ENCODE peak calls at places on chromosome 2, in seven cellular contexts. One of them, this sample, is unnamed.

GRCh38 chr2:118914721-118915453 is 27.1 kb upstream of the MARCO start:
- DNase-seq in ureter: no peak
- DNase-seq in stimulated activated CD4-positive, alpha-beta T cell treated with anti-CD3 and anti-CD28 coated beads, TNF-alpha, amount 100 ng/mL, for 48 hours: no peak
- DNase-seq in Right ventricle myocardium superior: no peak
- DNase-seq in activated CD8-positive, alpha-beta memory T cell treated with anti-CD3 and anti-CD28 coated beads for 48 hours: no peak
- DNase-seq in GM12864: no peak
- DNase-seq in KBM-7: no peak
- DNase-seq in this sample: no peak

GRCh38 chr2:137172162-137172561 is 406.8 kb downstream of the THSD7B start:
- DNase-seq in Right ventricle myocardium superior: no peak
- DNase-seq in KBM-7: no peak
- DNase-seq in stimulated activated CD4-positive, alpha-beta T cell treated with anti-CD3 and anti-CD28 coated beads, TNF-alpha, amount 100 ng/mL, for 48 hours: no peak
- DNase-seq in GM12864: no peak
- DNase-seq in activated CD8-positive, alpha-beta memory T cell treated with anti-CD3 and anti-CD28 coated beads for 48 hours: no peak
- DNase-seq in ureter: no peak
- DNase-seq in this sample: no peak

GRCh38 chr2:61177727-61178549 is 15.9 kb downstream of the C2orf74 start:
- DNase-seq in ureter: peak
- DNase-seq in GM12864: no peak
- DNase-seq in activated CD8-positive, alpha-beta memory T cell treated with anti-CD3 and anti-CD28 coated beads for 48 hours: no peak
- DNase-seq in Right ventricle myocardium superior: peak
- DNase-seq in KBM-7: peak
- DNase-seq in stimulated activated CD4-positive, alpha-beta T cell treated with anti-CD3 and anti-CD28 coated beads, TNF-alpha, amount 100 ng/mL, for 48 hours: peak
- DNase-seq in this sample: peak

GRCh38 chr2:96261328-96262003 is 4.3 kb downstream of the TMEM127 start:
- DNase-seq in activated CD8-positive, alpha-beta memory T cell treated with anti-CD3 and anti-CD28 coated beads for 48 hours: no peak
- DNase-seq in GM12864: no peak
- DNase-seq in Right ventricle myocardium superior: no peak
- DNase-seq in KBM-7: no peak
- DNase-seq in ureter: no peak
- DNase-seq in stimulated activated CD4-positive, alpha-beta T cell treated with anti-CD3 and anti-CD28 coated beads, TNF-alpha, amount 100 ng/mL, for 48 hours: no peak
- DNase-seq in this sample: no peak

GRCh38 chr2:38581193-38582147 is 21.3 kb downstream of the HNRNPLL start:
- DNase-seq in Right ventricle myocardium superior: peak
- DNase-seq in GM12864: peak
- DNase-seq in ureter: no peak
- DNase-seq in activated CD8-positive, alpha-beta memory T cell treated with anti-CD3 and anti-CD28 coated beads for 48 hours: no peak
- DNase-seq in KBM-7: peak
- DNase-seq in stimulated activated CD4-positive, alpha-beta T cell treated with anti-CD3 and anti-CD28 coated beads, TNF-alpha, amount 100 ng/mL, for 48 hours: peak
- DNase-seq in this sample: peak

GRCh38 chr2:234673501-234673900 is 176.6 kb upstream of the ARL4C start:
- DNase-seq in Right ventricle myocardium superior: no peak
- DNase-seq in KBM-7: no peak
- DNase-seq in activated CD8-positive, alpha-beta memory T cell treated with anti-CD3 and anti-CD28 coated beads for 48 hours: no peak
- DNase-seq in GM12864: no peak
- DNase-seq in ureter: no peak
- DNase-seq in stimulated activated CD4-positive, alpha-beta T cell treated with anti-CD3 and anti-CD28 coated beads, TNF-alpha, amount 100 ng/mL, for 48 hours: no peak
- DNase-seq in this sample: no peak

GRCh38 chr2:132752421-132753206 is 82.6 kb upstream of the LYPD1 start:
- DNase-seq in activated CD8-positive, alpha-beta memory T cell treated with anti-CD3 and anti-CD28 coated beads for 48 hours: no peak
- DNase-seq in GM12864: no peak
- DNase-seq in Right ventricle myocardium superior: no peak
- DNase-seq in ureter: no peak
- DNase-seq in stimulated activated CD4-positive, alpha-beta T cell treated with anti-CD3 and anti-CD28 coated beads, TNF-alpha, amount 100 ng/mL, for 48 hours: no peak
- DNase-seq in KBM-7: no peak
- DNase-seq in this sample: no peak

GRCh38 chr2:231571810-231572209 is 20.9 kb upstream of the TEX44 start:
- DNase-seq in Right ventricle myocardium superior: no peak
- DNase-seq in stimulated activated CD4-positive, alpha-beta T cell treated with anti-CD3 and anti-CD28 coated beads, TNF-alpha, amount 100 ng/mL, for 48 hours: no peak
- DNase-seq in GM12864: no peak
- DNase-seq in activated CD8-positive, alpha-beta memory T cell treated with anti-CD3 and anti-CD28 coated beads for 48 hours: no peak
- DNase-seq in ureter: no peak
- DNase-seq in KBM-7: no peak
- DNase-seq in this sample: no peak

GRCh38 chr2:24276349-24276899 is 83.9 kb downstream of the ITSN2 start:
- DNase-seq in Right ventricle myocardium superior: no peak
- DNase-seq in stimulated activated CD4-positive, alpha-beta T cell treated with anti-CD3 and anti-CD28 coated beads, TNF-alpha, amount 100 ng/mL, for 48 hours: no peak
- DNase-seq in KBM-7: peak
- DNase-seq in GM12864: no peak
- DNase-seq in activated CD8-positive, alpha-beta memory T cell treated with anti-CD3 and anti-CD28 coated beads for 48 hours: no peak
- DNase-seq in ureter: no peak
- DNase-seq in this sample: no peak

GRCh38 chr2:64526034-64526433 is 1.9 kb downstream of the AFTPH start:
- DNase-seq in GM12864: no peak
- DNase-seq in Right ventricle myocardium superior: no peak
- DNase-seq in KBM-7: no peak
- DNase-seq in activated CD8-positive, alpha-beta memory T cell treated with anti-CD3 and anti-CD28 coated beads for 48 hours: no peak
- DNase-seq in ureter: no peak
- DNase-seq in stimulated activated CD4-positive, alpha-beta T cell treated with anti-CD3 and anti-CD28 coated beads, TNF-alpha, amount 100 ng/mL, for 48 hours: no peak
- DNase-seq in this sample: no peak

This sample was measured in OCI-LY7.